ENCODE peak calls at places on chromosomes 6 and 20, in four cellular contexts. One of them, this sample, is unnamed.

GRCh38 chr20:49398401-49399144 is 83.9 kb downstream of the KCNB1 start:
- DNase-seq in GM23248: no peak
- DNase-seq in H1: no peak
- DNase-seq in fibroblast of lung: no peak
- DNase-seq in this sample: peak

GRCh38 chr6:139569561-139569960 is 195.1 kb upstream of the CITED2 start:
- DNase-seq in H1: no peak
- DNase-seq in fibroblast of lung: peak
- DNase-seq in GM23248: peak
- DNase-seq in this sample: no peak

GRCh38 chr6:151675746-151676459 is 131.6 kb upstream of the ESR1 start:
- DNase-seq in fibroblast of lung: peak
- DNase-seq in GM23248: peak
- DNase-seq in H1: peak
- DNase-seq in this sample: peak

GRCh38 chr6:3762359-3762758 is 10.8 kb upstream of the PXDC1 start:
- DNase-seq in GM23248: no peak
- DNase-seq in fibroblast of lung: no peak
- DNase-seq in H1: no peak
- DNase-seq in this sample: no peak

GRCh38 chr6:166435574-166435973 is 52.8 kb upstream of the MPC1 start:
- DNase-seq in GM23248: peak
- DNase-seq in fibroblast of lung: no peak
- DNase-seq in H1: no peak
- DNase-seq in this sample: peak

GRCh38 chr6:122789078-122789861 is at the start of gene SMPDL3A:
- DNase-seq in H1: peak
- DNase-seq in GM23248: peak
- DNase-seq in fibroblast of lung: peak
- DNase-seq in this sample: peak

GRCh38 chr6:90286884-90287488 is 9.7 kb downstream of the BACH2 start:
- DNase-seq in H1: peak
- DNase-seq in GM23248: peak
- DNase-seq in fibroblast of lung: peak
- DNase-seq in this sample: peak

GRCh38 chr6:16286151-16286522 is 47.8 kb downstream of the GMPR start:
- DNase-seq in fibroblast of lung: peak
- DNase-seq in H1: peak
- DNase-seq in GM23248: peak
- DNase-seq in this sample: peak

DNA sequence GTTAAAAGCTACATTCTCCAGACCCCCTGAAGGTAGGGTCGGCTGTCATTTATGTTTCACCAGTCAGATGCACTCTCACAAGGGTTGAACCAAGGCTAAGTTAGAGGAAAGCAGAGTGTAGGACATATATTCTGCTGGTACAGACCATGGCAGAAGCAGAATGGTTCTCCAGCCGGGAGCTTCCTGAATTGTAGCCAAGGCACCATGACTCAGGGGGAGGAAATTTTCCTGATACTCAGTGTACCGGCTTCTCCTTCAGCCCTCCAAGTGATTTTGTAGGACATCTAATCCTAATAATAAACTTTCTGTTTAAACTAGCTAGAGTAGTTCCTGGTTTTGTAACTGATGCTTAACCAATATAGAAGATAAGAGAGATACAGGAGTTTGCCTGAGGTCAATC is 14.2 kb upstream of the SLPI start:
- DNase-seq in GM23248: peak
- DNase-seq in H1: no peak
- DNase-seq in fibroblast of lung: no peak
- DNase-seq in this sample: no peak
- H3K27ac ChIP-seq in GM23248: no peak
- H3K27ac ChIP-seq in H1: no peak
- H3K27ac ChIP-seq in fibroblast of lung: no peak
- H3K27ac ChIP-seq in this sample: no peak

DNA sequence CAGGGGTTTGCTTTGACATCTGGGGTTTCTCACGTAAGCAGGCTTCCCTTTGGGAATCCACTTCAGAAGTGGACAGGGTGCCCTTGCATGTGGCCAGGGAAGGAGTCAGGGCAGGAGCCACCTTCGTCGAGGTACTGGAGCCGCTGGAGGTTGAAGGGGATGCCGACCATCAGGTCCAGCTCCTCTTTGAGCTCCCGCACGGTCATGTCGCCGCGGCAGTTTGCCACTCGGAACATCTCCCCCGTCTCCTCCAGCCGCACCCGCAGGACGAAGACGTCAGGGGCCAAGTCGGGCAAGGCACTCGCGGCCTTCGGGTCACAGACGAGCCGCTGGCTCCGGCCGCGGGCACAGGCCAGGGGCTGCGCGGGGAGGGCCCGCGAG is 360 bp downstream of the ANKRD60 start:
- DNase-seq in H1: no peak
- DNase-seq in fibroblast of lung: no peak
- DNase-seq in GM23248: peak
- DNase-seq in this sample: no peak
- H3K4me3 ChIP-seq in H1: peak
- H3K4me3 ChIP-seq in fibroblast of lung: no peak
- H3K4me3 ChIP-seq in GM23248: peak
- H3K4me3 ChIP-seq in this sample: peak

DNA sequence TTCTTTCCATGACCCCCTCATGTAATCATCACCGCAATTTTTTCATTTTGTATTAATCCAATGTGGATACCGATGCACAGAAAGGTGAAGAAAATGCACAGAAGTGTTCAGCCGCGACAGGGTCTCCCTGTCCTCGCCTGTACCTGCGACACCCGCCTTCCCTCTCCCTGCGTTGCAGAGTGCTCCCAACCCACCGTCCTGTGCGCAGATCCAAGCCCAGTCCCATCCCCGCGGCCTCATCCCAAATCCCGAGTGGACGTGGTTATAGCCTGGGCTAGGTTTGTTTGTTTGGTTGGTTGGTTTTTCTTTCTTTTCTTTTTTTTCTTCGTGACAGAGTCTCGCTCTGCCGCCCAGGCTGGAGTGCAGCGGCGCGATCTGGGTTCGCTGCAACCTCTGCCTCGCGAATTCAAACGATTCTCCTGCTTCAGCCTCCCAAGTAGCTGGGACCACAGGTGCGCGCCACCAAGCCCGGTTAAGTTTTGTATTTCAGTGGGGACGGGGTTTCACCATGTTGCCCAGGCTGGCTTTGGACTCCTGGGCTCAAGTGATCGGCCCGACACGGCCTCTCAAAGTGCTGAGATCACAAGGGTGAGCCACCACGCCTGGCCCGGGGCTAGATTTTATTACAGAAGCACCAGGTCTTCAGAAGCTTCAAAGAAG is 536 bp upstream of the RAET1G start:
- DNase-seq in H1: no peak
- DNase-seq in fibroblast of lung: no peak
- DNase-seq in GM23248: no peak
- DNase-seq in this sample: no peak
- TF ChIP-seq EZH2 in H1: peak
- TF ChIP-seq EZH2 in fibroblast of lung: no peak
- TF ChIP-seq EZH2 in GM23248: no peak
- TF ChIP-seq EZH2 in this sample: no peak

GRCh38 chr20:51562027-51562333 is 19.5 kb upstream of the NFATC2 start:
- DNase-seq in H1: no peak
- DNase-seq in GM23248: peak
- DNase-seq in fibroblast of lung: no peak
- DNase-seq in this sample: peak

GRCh38 chr20:51562334-51563140 is 20.0 kb upstream of the NFATC2 start:
- DNase-seq in H1: no peak
- DNase-seq in fibroblast of lung: peak
- DNase-seq in GM23248: peak
- DNase-seq in this sample: peak

GRCh38 chr20:51563141-51563596 is 20.6 kb upstream of the NFATC2 start:
- DNase-seq in H1: no peak
- DNase-seq in GM23248: peak
- DNase-seq in fibroblast of lung: no peak
- DNase-seq in this sample: no peak

GRCh38 chr20:51560042-51560441 is 17.5 kb upstream of the NFATC2 start:
- DNase-seq in GM23248: no peak
- DNase-seq in fibroblast of lung: no peak
- DNase-seq in H1: no peak
- DNase-seq in this sample: no peak

GRCh38 chr20:51560550-51561307 is 18.2 kb upstream of the NFATC2 start:
- DNase-seq in GM23248: peak
- DNase-seq in fibroblast of lung: peak
- DNase-seq in H1: no peak
- DNase-seq in this sample: no peak
- H3K27ac ChIP-seq in GM23248: no peak
- H3K27ac ChIP-seq in fibroblast of lung: peak
- H3K27ac ChIP-seq in H1: no peak
- H3K27ac ChIP-seq in this sample: no peak

This sample was measured in A673.